ENCODE peak calls at places on chromosomes 3 and 15, in six cellular contexts. Q is mammary epithelial cell, N is cardiac muscle cell, E is dorsolateral prefrontal cortex, X is uterus, D is fibroblast of the aortic adventitia. S is an unnamed sample.

GRCh38 chr3:2517479-2518188 is 419.0 kb downstream of the CNTN4 start:
- DNase-seq in E (no peak), Q (no peak), X (no peak), D (no peak), N (no peak), S (no peak)

GRCh38 chr3:141059816-141060215 is 8.7 kb downstream of the SPSB4 start:
- DNase-seq in Q (no peak), X (no peak), N (no peak), D (no peak), E (no peak), S (peak)

GRCh38 chr3:61030469-61031035 is 220.7 kb downstream of the FHIT start:
- DNase-seq in D (no peak), N (no peak), X (no peak), Q (peak), E (no peak), S (no peak)

GRCh38 chr3:142209655-142210054 is 15.7 kb downstream of the GK5 start:
- DNase-seq in N (no peak), D (peak), X (peak), E (no peak), Q (peak), S (no peak)

GRCh38 chr3:127779747-127780146 is 42.6 kb downstream of the MGLL start:
- DNase-seq in Q (peak), X (no peak), D (peak), N (peak), E (no peak), S (no peak)

GRCh38 chr3:194134231-194134756 is 1.7 kb upstream of the HES1 start:
- DNase-seq in N (peak), Q (no peak), E (peak), D (peak), X (no peak), S (no peak)

GRCh38 chr3:108208831-108209230 is 13.4 kb downstream of the IFT57 start:
- DNase-seq in N (no peak), Q (peak), E (no peak), D (no peak), X (no peak), S (no peak)

GRCh38 chr3:10625307-10625706 is 119.9 kb upstream of the ATP2B2 start:
- DNase-seq in D (no peak), N (no peak), X (no peak), Q (no peak), E (no peak), S (no peak)

GRCh38 chr3:184757010-184757651 is 45.3 kb upstream of the MAGEF1 start:
- DNase-seq in E (peak), Q (peak), D (peak), X (peak), N (peak), S (no peak)

GRCh38 chr15:67146214-67146613 is 80.8 kb downstream of the SMAD3 start:
- DNase-seq in E (no peak), N (no peak), Q (no peak), X (peak), D (peak), S (no peak)

GRCh38 chr3:158845748-158846350 is 44.0 kb downstream of the MFSD1 start:
- DNase-seq in D (peak), N (peak), Q (no peak), X (no peak), E (no peak), S (no peak)

GRCh38 chr3:43699864-43700263 is 9.1 kb downstream of the ABHD5 start:
- DNase-seq in E (no peak), D (no peak), X (no peak), N (no peak), Q (peak), S (no peak)

GRCh38 chr3:133592843-133593242 is 19.4 kb downstream of the CDV3 start:
- DNase-seq in N (no peak), D (no peak), Q (no peak), E (no peak), X (no peak), S (no peak)

GRCh38 chr15:29364429-29365078 is 94.9 kb upstream of the NSMCE3 start:
- DNase-seq in X (no peak), Q (peak), N (peak), D (peak), E (no peak), S (no peak)

GRCh38 chr3:181454451-181455027 is 257.2 kb upstream of the SOX2 start:
- DNase-seq in D (no peak), Q (no peak), N (no peak), X (no peak), E (no peak), S (no peak)

GRCh38 chr3:53166781-53167291 is 5.8 kb downstream of the PRKCD start:
- DNase-seq in X (peak), D (peak), N (no peak), Q (peak), E (no peak), S (no peak)

DNA sequence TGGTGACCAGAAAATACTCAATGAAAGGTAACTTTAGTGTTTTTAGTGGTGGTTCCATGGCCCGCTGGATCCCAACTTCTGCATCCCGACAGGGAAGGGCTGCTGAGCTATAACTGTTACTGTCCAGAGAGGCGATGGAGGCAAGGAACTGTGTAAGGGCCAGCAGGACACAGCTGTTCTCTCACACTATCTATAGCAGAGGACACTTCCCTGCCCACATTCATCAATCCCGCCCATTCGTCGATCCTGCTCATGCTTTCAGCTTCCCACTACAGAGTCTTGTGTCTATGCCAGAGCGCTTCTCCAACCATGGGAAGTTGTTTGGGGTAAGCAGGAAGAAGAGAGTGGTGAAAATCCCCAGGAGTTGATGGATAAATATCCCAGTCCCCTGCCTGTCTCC is 8.4 kb downstream of the COLQ start:
- DNase-seq in X (no peak), E (no peak), D (no peak), N (no peak), Q (no peak), S (no peak)
- TF ChIP-seq CTCF in X (no peak), E (no peak), D (no peak), N (no peak), Q (no peak), S (no peak)

DNA sequence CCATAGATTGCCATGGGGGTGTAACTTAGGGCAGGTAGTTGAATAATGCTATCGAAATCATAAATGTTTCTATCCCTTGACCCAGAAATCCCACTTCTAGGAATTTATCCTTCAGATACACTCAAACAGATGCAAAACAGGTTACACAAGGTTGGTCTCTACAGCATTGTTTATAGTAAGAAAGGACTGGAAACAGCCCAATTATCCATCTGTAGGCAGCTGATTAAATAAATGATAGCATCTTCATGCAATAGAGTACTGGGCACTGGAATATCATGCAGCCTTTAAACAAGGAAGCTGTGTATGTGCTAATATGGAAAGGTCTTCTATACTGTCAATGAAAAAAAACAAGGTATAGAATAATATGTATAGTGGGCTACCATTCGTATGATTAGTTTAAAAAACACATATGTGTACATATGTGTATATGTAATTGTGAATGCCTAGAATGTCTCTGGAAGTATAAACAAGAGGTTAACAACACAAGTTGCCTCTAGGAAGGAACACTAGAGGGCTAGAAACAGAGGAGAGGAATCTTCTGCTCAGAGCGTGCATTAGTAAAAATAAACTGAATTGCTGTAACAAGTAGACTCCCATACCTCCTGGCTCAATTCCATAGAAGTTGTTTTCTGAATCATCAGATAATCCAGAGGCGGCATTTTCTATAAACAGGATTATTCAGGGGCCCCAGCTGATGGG is 146.1 kb downstream of the TLE3 start:
- DNase-seq in N (no peak), X (no peak), D (peak), E (no peak), Q (no peak), S (no peak)
- TF ChIP-seq CTCF in N (no peak), X (no peak), D (no peak), E (no peak), Q (no peak), S (no peak)

GRCh38 chr3:122803977-122804376 is 9.1 kb downstream of the SLC49A4 start:
- DNase-seq in Q (no peak), D (no peak), X (no peak), E (no peak), N (no peak), S (no peak)

GRCh38 chr3:122799322-122799721 is 4.5 kb downstream of the SLC49A4 start:
- DNase-seq in E (no peak), D (no peak), N (no peak), Q (no peak), X (no peak), S (no peak)

GRCh38 chr3:122800031-122800430 is 5.2 kb downstream of the SLC49A4 start:
- DNase-seq in E (no peak), X (no peak), Q (peak), D (no peak), N (no peak), S (no peak)

GRCh38 chr3:122802323-122802722 is 7.5 kb downstream of the SLC49A4 start:
- DNase-seq in N (no peak), X (no peak), Q (no peak), D (no peak), E (no peak), S (no peak)

DNA sequence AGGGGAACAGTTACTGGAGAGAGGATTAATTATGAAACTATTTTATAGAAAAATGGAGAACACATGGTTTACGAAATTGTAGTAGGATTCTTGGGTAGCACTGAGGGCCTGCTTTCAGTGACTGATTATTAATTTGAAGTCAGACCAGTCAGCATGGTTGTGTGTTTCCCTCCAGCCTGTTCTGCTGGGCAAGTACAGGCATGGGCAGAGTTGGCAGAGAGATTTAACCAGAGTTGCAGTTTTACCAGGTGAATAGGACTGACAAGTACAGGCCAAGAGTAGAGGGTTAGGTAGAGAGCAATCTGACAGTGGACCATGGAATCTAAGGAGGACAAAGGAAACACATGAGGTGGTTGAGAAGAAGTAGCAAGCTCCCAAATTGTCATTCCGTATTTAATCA is 6.0 kb downstream of the SLC49A4 start:
- DNase-seq in X (no peak), E (no peak), Q (peak), D (no peak), N (no peak), S (no peak)
- TF ChIP-seq CTCF in X (no peak), E (no peak), Q (no peak), D (no peak), N (no peak), S (no peak)

GRCh38 chr3:36954452-36955134 is 9.7 kb upstream of the TRANK1 start:
- DNase-seq in N (no peak), Q (peak), X (no peak), E (no peak), D (no peak), S (no peak)

GRCh38 chr3:36956155-36956554 is 11.3 kb upstream of the TRANK1 start:
- DNase-seq in D (no peak), Q (no peak), N (no peak), E (no peak), X (no peak), S (no peak)

GRCh38 chr3:36957862-36958686 is 13.2 kb upstream of the TRANK1 start:
- DNase-seq in D (peak), N (no peak), X (no peak), E (no peak), Q (peak), S (no peak)

GRCh38 chr3:36959821-36960220 is 15.0 kb upstream of the TRANK1 start:
- DNase-seq in X (no peak), D (peak), Q (no peak), N (no peak), E (no peak), S (no peak)

GRCh38 chr3:36957072-36957471 is 12.2 kb upstream of the TRANK1 start:
- DNase-seq in Q (no peak), N (no peak), E (no peak), D (no peak), X (no peak), S (no peak)
- TF ChIP-seq CTCF in Q (peak), N (peak), E (no peak), D (no peak), X (no peak), S (no peak)

GRCh38 chr3:173876476-173876875 is 478.9 kb downstream of the NLGN1 start:
- DNase-seq in N (no peak), Q (no peak), D (no peak), E (no peak), X (no peak), S (no peak)
- TF ChIP-seq CTCF in N (peak), Q (peak), D (peak), E (no peak), X (no peak), S (peak)

S was measured in mesothelial cell of epicardium.